ENCODE peak calls at places on chromosomes 13 and 19, in seven cellular contexts. K, M, N, I, C, R and Y are unnamed samples.

GRCh38 chr19:23817519-23817918 is 58.8 kb upstream of the ZNF681 start:
- DNase-seq in K (no peak), M (no peak), N (no peak), I (peak), C (no peak), R (no peak), Y (peak)

GRCh38 chr13:34300559-34300958 is 482.6 kb downstream of the RFC3 start:
- DNase-seq in K (no peak), M (no peak), N (no peak), I (peak), C (no peak), R (no peak), Y (no peak)

GRCh38 chr13:34678154-34678553 is 263.9 kb upstream of the NBEA start:
- DNase-seq in K (no peak), M (no peak), N (no peak), I (peak), C (peak), R (no peak), Y (no peak)

GRCh38 chr13:38570706-38571105 is 116.2 kb upstream of the FREM2 start:
- DNase-seq in K (no peak), M (no peak), N (no peak), I (no peak), C (no peak), R (no peak), Y (no peak)

GRCh38 chr19:55550321-55550650 is 4.9 kb upstream of the SBK3 start:
- DNase-seq in K (no peak), M (no peak), N (no peak), I (peak), C (no peak), R (no peak), Y (peak)

GRCh38 chr19:39705578-39706188 is 1.4 kb downstream of the LGALS14 start:
- DNase-seq in K (no peak), M (no peak), N (no peak), I (no peak), C (no peak), R (no peak), Y (no peak)

GRCh38 chr19:12994701-12995595 is at the start of gene NFIX:
- DNase-seq in K (no peak), M (no peak), N (no peak), I (peak), C (peak), R (peak), Y (peak)

GRCh38 chr19:38360351-38360750 is 14.0 kb upstream of the PSMD8 start:
- DNase-seq in K (no peak), M (no peak), N (no peak), I (no peak), C (no peak), R (no peak), Y (no peak)